ENCODE peak calls at places on chromosomes 2 and 18, in eight cellular contexts. I, T, H, B, J, E, X and C are unnamed samples.
A peak's percentile ranks its signal among the peaks of the same experiment; 100 is the strongest.

GRCh38 chr18:29181151-29181901 is 1004.4 kb upstream of the CDH2 start:
- DNase-seq in T (no peak), I (no peak), X (no peak), H (no peak), B (peak; percentile 87), J (peak; percentile 98), E (no peak), C (no peak)

GRCh38 chr2:216391401-216391800 is 19.1 kb upstream of the MARCHF4 start:
- DNase-seq in I (no peak), T (no peak), H (no peak), E (no peak), B (peak; percentile 71), J (peak; percentile 44), X (no peak), C (no peak)

GRCh38 chr2:53939656-53940055 is 31.1 kb downstream of the PSME4 start:
- DNase-seq in I (no peak), J (peak; percentile 8), X (no peak), E (no peak), H (no peak), T (no peak), B (no peak), C (no peak)

GRCh38 chr2:32863326-32863725 is 83.4 kb upstream of the LTBP1 start:
- DNase-seq in H (no peak), I (no peak), E (no peak), T (no peak), B (no peak), J (no peak), X (no peak), C (no peak)

GRCh38 chr2:127909019-127909418 is 23.3 kb upstream of the AMMECR1L start:
- DNase-seq in J (no peak), B (no peak), I (no peak), E (no peak), H (no peak), X (no peak), T (no peak), C (no peak)

GRCh38 chr18:2871111-2871720 is 24.4 kb downstream of the EMILIN2 start:
- DNase-seq in E (no peak), T (no peak), J (no peak), B (no peak), X (no peak), I (peak; percentile 15), H (no peak), C (no peak)

GRCh38 chr2:223230352-223230751 is 178.4 kb downstream of the KCNE4 start:
- DNase-seq in H (no peak), E (no peak), I (no peak), X (no peak), B (peak; percentile 66), T (no peak), J (no peak), C (no peak)

GRCh38 chr18:64409511-64409910 is 260.6 kb upstream of the LINC00305 start:
- DNase-seq in T (no peak), B (no peak), I (no peak), J (peak; percentile 0), H (no peak), E (no peak), X (no peak), C (no peak)

GRCh38 chr2:112483047-112483473 is 1.1 kb downstream of the TTL start:
- DNase-seq in X (no peak), E (peak; percentile 32), I (no peak), H (no peak), J (peak; percentile 76), T (no peak), B (peak; percentile 81), C (no peak)

GRCh38 chr18:63962137-63962536 is 7.7 kb upstream of the SERPINB8 start:
- DNase-seq in E (no peak), B (no peak), I (no peak), X (no peak), H (no peak), T (no peak), J (no peak), C (no peak)

GRCh38 chr2:71102981-71103681 is 26.9 kb downstream of the MCEE start:
- DNase-seq in I (no peak), H (no peak), X (no peak), B (no peak), T (no peak), J (no peak), E (no peak), C (no peak)